ENCODE peak calls at places on chromosomes 5 and 9, in nine cellular contexts. M is NCI-H1092; U is stimulated activated CD4-positive, alpha-beta T cell treated with anti-CD3 and anti-CD28 coated beads, Interleukin-15, amount 100 ng/mL, for 24 hours; Z is activated T-cell treated with anti-CD3 and anti-CD28 coated beads for 1 hour; F is epithelial cell of proximal tubule; L is HS-27A; O is stimulated activated CD8-positive, alpha-beta memory T cell treated with anti-CD3 and anti-CD28 coated beads, Interleukin-15, amount 100 ng/mL, for 4 hours; E is cerebellar cortex; H is M059J. X is an unnamed sample.

GRCh38 chr5:40198736-40199135 is 481.0 kb upstream of the PTGER4 start:
- DNase-seq in L (no peak), E (no peak), O (no peak), U (no peak), Z (no peak), H (peak), F (no peak), M (no peak), X (no peak)

GRCh38 chr9:109451311-109452025 is 46.6 kb downstream of the PTPN3 start:
- DNase-seq in U (no peak), F (no peak), E (peak), Z (no peak), L (no peak), O (no peak), H (no peak), M (no peak), X (no peak)

GRCh38 chr9:89247431-89248370 is 63.3 kb upstream of the CKS2 start:
- DNase-seq in U (no peak), E (no peak), M (no peak), F (no peak), O (no peak), H (peak), L (no peak), Z (no peak), X (no peak)

GRCh38 chr5:133466551-133467324 is 145.6 kb downstream of the FSTL4 start:
- DNase-seq in Z (no peak), O (no peak), E (no peak), U (no peak), M (no peak), H (no peak), L (no peak), F (no peak), X (no peak)

GRCh38 chr5:142012792-142013388 is at the start of gene GNPDA1:
- DNase-seq in L (no peak), Z (peak), O (peak), H (peak), M (peak), E (peak), U (peak), F (no peak), X (peak)

GRCh38 chr9:125544988-125545651 is 161.9 kb downstream of the MAPKAP1 start:
- DNase-seq in M (no peak), O (no peak), L (no peak), F (no peak), H (peak), E (peak), U (no peak), Z (no peak), X (no peak)

GRCh38 chr5:14105717-14106435 is 37.3 kb upstream of the TRIO start:
- DNase-seq in Z (no peak), O (no peak), F (peak), U (no peak), H (peak), M (no peak), L (peak), E (peak), X (no peak)

GRCh38 chr9:89425024-89425805 is 72.7 kb downstream of the SEMA4D start:
- DNase-seq in M (no peak), E (no peak), H (peak), F (no peak), O (no peak), U (peak), L (no peak), Z (no peak), X (no peak)

GRCh38 chr9:6843742-6844141 is 86.0 kb downstream of the KDM4C start:
- DNase-seq in H (peak), U (no peak), L (no peak), M (no peak), Z (no peak), E (no peak), F (no peak), O (no peak), X (no peak)

GRCh38 chr5:51468196-51468595 is 84.9 kb downstream of the ISL1 start:
- DNase-seq in Z (no peak), U (no peak), H (no peak), O (no peak), E (no peak), L (no peak), M (no peak), F (no peak), X (no peak)

GRCh38 chr5:172855597-172856292 is 21.7 kb downstream of the ERGIC1 start:
- DNase-seq in E (peak), Z (no peak), H (peak), U (no peak), M (no peak), L (no peak), F (no peak), O (no peak), X (no peak)

GRCh38 chr5:180589771-180590542 is 1.3 kb downstream of the SCGB3A1 start:
- DNase-seq in F (no peak), U (no peak), O (no peak), H (no peak), E (no peak), L (no peak), Z (no peak), M (no peak), X (no peak)

GRCh38 chr9:134294228-134295071 is 31.8 kb upstream of the RXRA start:
- DNase-seq in Z (no peak), M (no peak), H (peak), U (no peak), L (no peak), F (no peak), E (no peak), O (no peak), X (no peak)

GRCh38 chr9:104293877-104294276 is 199.8 kb downstream of the SMC2 start:
- DNase-seq in E (no peak), F (no peak), L (no peak), Z (no peak), H (no peak), U (no peak), O (no peak), M (no peak), X (no peak)

GRCh38 chr9:86098793-86099694 is at the start of gene GOLM1:
- DNase-seq in H (peak), U (peak), M (peak), F (no peak), E (peak), L (peak), Z (no peak), O (no peak), X (peak)

GRCh38 chr5:16916262-16916878 is 19.7 kb downstream of the MYO10 start:
- DNase-seq in E (no peak), M (no peak), L (peak), F (no peak), Z (no peak), O (no peak), U (no peak), H (peak), X (no peak)

GRCh38 chr9:33143241-33143642 is 23.9 kb downstream of the B4GALT1 start:
- DNase-seq in Z (no peak), U (no peak), F (peak), L (no peak), M (no peak), E (no peak), O (no peak), H (peak), X (no peak)

GRCh38 chr9:129472651-129473102 is 148.2 kb downstream of the C9orf50 start:
- DNase-seq in F (no peak), U (no peak), O (no peak), Z (no peak), M (no peak), L (no peak), E (no peak), H (peak), X (no peak)

GRCh38 chr9:125110464-125110863 is 32.9 kb downstream of the SCAI start:
- DNase-seq in M (no peak), O (no peak), Z (no peak), U (no peak), L (no peak), F (no peak), E (no peak), H (no peak), X (no peak)

GRCh38 chr9:36946653-36947052 is 87.4 kb downstream of the PAX5 start:
- DNase-seq in Z (no peak), L (no peak), U (no peak), E (no peak), O (no peak), H (peak), M (no peak), F (no peak), X (no peak)

GRCh38 chr5:57939335-57939734 is 456.7 kb upstream of the ACTBL2 start:
- DNase-seq in M (no peak), O (no peak), E (no peak), Z (no peak), F (no peak), H (no peak), U (no peak), L (no peak), X (no peak)

GRCh38 chr5:67301285-67301904 is 104.8 kb upstream of the CD180 start:
- DNase-seq in E (no peak), M (no peak), F (peak), H (peak), Z (no peak), U (no peak), O (no peak), L (peak), X (no peak)

GRCh38 chr5:58999804-59000595 is 417.1 kb downstream of the RAB3C start:
- DNase-seq in M (no peak), H (peak), E (peak), Z (no peak), U (no peak), O (no peak), F (no peak), L (no peak), X (peak)

GRCh38 chr9:125700791-125701190 is 6.2 kb downstream of the MAPKAP1 start:
- DNase-seq in F (peak), U (peak), M (no peak), Z (no peak), H (peak), E (no peak), O (no peak), L (no peak), X (no peak)

GRCh38 chr5:7705736-7706135 is 145.2 kb downstream of the CFAP90 start:
- DNase-seq in L (no peak), E (no peak), O (no peak), M (no peak), Z (no peak), F (no peak), U (no peak), H (no peak), X (no peak)

GRCh38 chr9:36897019-36897418 is 137.0 kb downstream of the PAX5 start:
- DNase-seq in H (no peak), L (no peak), F (no peak), Z (no peak), O (no peak), M (no peak), E (no peak), U (no peak), X (no peak)

GRCh38 chr5:79850941-79851693 is 139.9 kb downstream of the MTX3 start:
- DNase-seq in F (no peak), L (no peak), M (no peak), H (no peak), Z (no peak), U (no peak), E (no peak), O (no peak), X (no peak)

GRCh38 chr9:111891910-111892499 is 4.6 kb upstream of the UGCG start:
- DNase-seq in M (no peak), H (peak), U (no peak), Z (no peak), E (no peak), O (no peak), L (no peak), F (no peak), X (no peak)

GRCh38 chr9:108473209-108474112 is 382.3 kb downstream of the ACTL7B start:
- DNase-seq in L (no peak), M (peak), Z (no peak), F (no peak), U (no peak), O (no peak), H (peak), E (peak), X (no peak)